ENCODE peak calls at places on chromosomes 12 and 14, in four cellular contexts. O is AG09309, E is LHCN-M2, X is EL. K is an unnamed sample.

GRCh38 chr14:78848234-78848820 is 678.2 kb downstream of the NRXN3 start:
- DNase-seq in O (no peak), E (peak), X (peak), K (peak)

GRCh38 chr12:50297027-50297426 is 13.7 kb upstream of the LIMA1 start:
- DNase-seq in X (no peak), E (no peak), O (no peak), K (no peak)

GRCh38 chr12:107144990-107145389 is 51.6 kb upstream of the CRY1 start:
- DNase-seq in X (peak), O (no peak), E (no peak), K (no peak)

GRCh38 chr12:117100251-117100650 is 1.0 kb upstream of the TESC start:
- DNase-seq in X (peak), O (no peak), E (peak), K (no peak)

GRCh38 chr12:26030371-26030770 is 71.9 kb downstream of the RASSF8 start:
- DNase-seq in O (no peak), X (no peak), E (no peak), K (no peak)

GRCh38 chr14:91573894-91574837 is 64.1 kb upstream of the PPP4R3A start:
- DNase-seq in E (peak), X (peak), O (peak), K (peak)

GRCh38 chr14:69543341-69544249 is 31.1 kb downstream of the CCDC177 start:
- DNase-seq in X (peak), O (peak), E (peak), K (peak)

GRCh38 chr14:23430733-23431105 is 4.7 kb downstream of the MYH7 start:
- DNase-seq in O (no peak), X (peak), E (peak), K (peak)

GRCh38 chr12:34297790-34298164 is 275.5 kb downstream of the ALG10 start:
- DNase-seq in X (no peak), E (no peak), O (no peak), K (peak)

GRCh38 chr14:97580923-97581495 is 783.8 kb downstream of the VRK1 start:
- DNase-seq in X (no peak), O (no peak), E (no peak), K (no peak)

GRCh38 chr12:88400302-88400701 is 180.0 kb downstream of the KITLG start:
- DNase-seq in O (no peak), X (no peak), E (no peak), K (no peak)

GRCh38 chr12:81835783-81836182 is 76.6 kb upstream of the PPFIA2 start:
- DNase-seq in E (no peak), X (no peak), O (no peak), K (no peak)

GRCh38 chr14:74395094-74395493 is 30.9 kb downstream of the SYNDIG1L start:
- DNase-seq in X (no peak), E (no peak), O (no peak), K (no peak)

GRCh38 chr14:21026251-21026987 is 1.6 kb upstream of the NDRG2 start:
- DNase-seq in X (no peak), O (no peak), E (no peak), K (no peak)

GRCh38 chr12:93571854-93572711 is at the start of gene SOCS2:
- DNase-seq in E (no peak), O (no peak), X (peak), K (peak)

GRCh38 chr12:53064613-53065415 is 14.4 kb downstream of the SPRYD3 start:
- DNase-seq in E (no peak), O (no peak), X (no peak), K (no peak)

GRCh38 chr12:84131076-84131475 is 781.5 kb downstream of the SLC6A15 start:
- DNase-seq in O (no peak), X (peak), E (no peak), K (no peak)

GRCh38 chr12:31342314-31342713 is 16.4 kb upstream of the SINHCAF start:
- DNase-seq in X (no peak), E (no peak), O (no peak), K (no peak)

GRCh38 chr12:89575405-89575804 is 49.6 kb upstream of the POC1B start:
- DNase-seq in X (peak), O (no peak), E (no peak), K (no peak)

GRCh38 chr12:52423035-52423434 is 11.1 kb downstream of the KRT75 start:
- DNase-seq in O (no peak), X (no peak), E (no peak), K (no peak)

K was measured in BE2C.